ENCODE peak calls at places on chromosomes 12 and 14, in five cellular contexts. One of them, this sample, is unnamed.

GRCh38 chr14:53151523-53151866 is 1.6 kb downstream of the DDHD1 start:
- DNase-seq in esophagus muscularis mucosa: no peak
- DNase-seq in IMR-90: no peak
- DNase-seq in AG04449: no peak
- DNase-seq in fibroblast of mammary gland: no peak
- DNase-seq in this sample: peak; percentile 19

GRCh38 chr14:51614707-51615106 is 37.0 kb upstream of the FRMD6 start:
- DNase-seq in AG04449: no peak
- DNase-seq in esophagus muscularis mucosa: no peak
- DNase-seq in fibroblast of mammary gland: peak; percentile 71
- DNase-seq in IMR-90: peak; percentile 55
- DNase-seq in this sample: peak; percentile 54

GRCh38 chr12:124909831-124910560 is 4.5 kb downstream of the UBC start:
- DNase-seq in esophagus muscularis mucosa: no peak
- DNase-seq in fibroblast of mammary gland: peak; percentile 59
- DNase-seq in IMR-90: peak; percentile 48
- DNase-seq in AG04449: no peak
- DNase-seq in this sample: peak; percentile 41

GRCh38 chr12:18375131-18375530 is 113.8 kb downstream of the PIK3C2G start:
- DNase-seq in esophagus muscularis mucosa: no peak
- DNase-seq in fibroblast of mammary gland: no peak
- DNase-seq in IMR-90: peak; percentile 11
- DNase-seq in AG04449: no peak
- DNase-seq in this sample: no peak

GRCh38 chr12:30985814-30986452 is 59.4 kb downstream of the TSPAN11 start:
- DNase-seq in AG04449: no peak
- DNase-seq in esophagus muscularis mucosa: no peak
- DNase-seq in IMR-90: peak; percentile 40
- DNase-seq in fibroblast of mammary gland: peak; percentile 58
- DNase-seq in this sample: peak; percentile 61

GRCh38 chr14:103897075-103897947 is 30.9 kb upstream of the TDRD9 start:
- DNase-seq in IMR-90: no peak
- DNase-seq in fibroblast of mammary gland: no peak
- DNase-seq in esophagus muscularis mucosa: no peak
- DNase-seq in AG04449: no peak
- DNase-seq in this sample: no peak

GRCh38 chr14:36316131-36316530 is 4.3 kb downstream of the MBIP start:
- DNase-seq in esophagus muscularis mucosa: no peak
- DNase-seq in IMR-90: no peak
- DNase-seq in AG04449: no peak
- DNase-seq in fibroblast of mammary gland: no peak
- DNase-seq in this sample: no peak

GRCh38 chr12:106080111-106080732 is 58.5 kb downstream of the NUAK1 start:
- DNase-seq in AG04449: peak; percentile 77
- DNase-seq in IMR-90: peak; percentile 64
- DNase-seq in fibroblast of mammary gland: peak; percentile 43
- DNase-seq in esophagus muscularis mucosa: no peak
- DNase-seq in this sample: peak; percentile 75

GRCh38 chr14:96589577-96589976 is 87.4 kb downstream of the PAPOLA start:
- DNase-seq in fibroblast of mammary gland: no peak
- DNase-seq in IMR-90: no peak
- DNase-seq in AG04449: no peak
- DNase-seq in esophagus muscularis mucosa: no peak
- DNase-seq in this sample: no peak

GRCh38 chr14:68379510-68380303 is 413.2 kb downstream of the ZFP36L1 start:
- DNase-seq in IMR-90: no peak
- DNase-seq in fibroblast of mammary gland: no peak
- DNase-seq in esophagus muscularis mucosa: no peak
- DNase-seq in AG04449: no peak
- DNase-seq in this sample: no peak

GRCh38 chr14:60514378-60515243 is 5.7 kb downstream of the SIX6 start:
- DNase-seq in AG04449: no peak
- DNase-seq in esophagus muscularis mucosa: no peak
- DNase-seq in IMR-90: no peak
- DNase-seq in fibroblast of mammary gland: no peak
- DNase-seq in this sample: no peak

GRCh38 chr14:104364830-104365229 is 214.7 kb upstream of the C14orf180 start:
- DNase-seq in esophagus muscularis mucosa: no peak
- DNase-seq in IMR-90: no peak
- DNase-seq in fibroblast of mammary gland: no peak
- DNase-seq in AG04449: no peak
- DNase-seq in this sample: no peak

GRCh38 chr12:14416658-14417057 is 51.2 kb downstream of the ATF7IP start:
- DNase-seq in AG04449: peak; percentile 55
- DNase-seq in IMR-90: peak; percentile 93
- DNase-seq in fibroblast of mammary gland: peak; percentile 91
- DNase-seq in esophagus muscularis mucosa: no peak
- DNase-seq in this sample: peak; percentile 92

GRCh38 chr12:108612788-108613282 is 15.0 kb upstream of the TMEM119 start:
- DNase-seq in AG04449: no peak
- DNase-seq in fibroblast of mammary gland: no peak
- DNase-seq in esophagus muscularis mucosa: no peak
- DNase-seq in IMR-90: no peak
- DNase-seq in this sample: no peak

GRCh38 chr12:40946612-40947194 is 241.4 kb upstream of the PDZRN4 start:
- DNase-seq in AG04449: peak; percentile 1
- DNase-seq in esophagus muscularis mucosa: no peak
- DNase-seq in IMR-90: peak; percentile 42
- DNase-seq in fibroblast of mammary gland: peak; percentile 52
- DNase-seq in this sample: peak; percentile 55

GRCh38 chr12:108686753-108687152 is 44.6 kb downstream of the CORO1C start:
- DNase-seq in IMR-90: no peak
- DNase-seq in AG04449: no peak
- DNase-seq in fibroblast of mammary gland: no peak
- DNase-seq in esophagus muscularis mucosa: peak; percentile 91
- DNase-seq in this sample: no peak

GRCh38 chr12:110270125-110270962 is 10.7 kb upstream of the ATP2A2 start:
- DNase-seq in fibroblast of mammary gland: peak; percentile 81
- DNase-seq in IMR-90: peak; percentile 73
- DNase-seq in esophagus muscularis mucosa: no peak
- DNase-seq in AG04449: no peak
- DNase-seq in this sample: peak; percentile 51

GRCh38 chr12:20950248-20950647 is 139.7 kb downstream of the SLCO1B3 start:
- DNase-seq in fibroblast of mammary gland: peak; percentile 10
- DNase-seq in IMR-90: no peak
- DNase-seq in AG04449: no peak
- DNase-seq in esophagus muscularis mucosa: no peak
- DNase-seq in this sample: peak; percentile 44

GRCh38 chr12:6074979-6075585 is 49.4 kb downstream of the VWF start:
- DNase-seq in fibroblast of mammary gland: peak; percentile 41
- DNase-seq in AG04449: no peak
- DNase-seq in IMR-90: no peak
- DNase-seq in esophagus muscularis mucosa: no peak
- DNase-seq in this sample: no peak

GRCh38 chr12:12704593-12705230 is 8.7 kb upstream of the GPR19 start:
- DNase-seq in AG04449: peak; percentile 86
- DNase-seq in IMR-90: peak; percentile 95
- DNase-seq in esophagus muscularis mucosa: no peak
- DNase-seq in fibroblast of mammary gland: peak; percentile 95
- DNase-seq in this sample: peak; percentile 94

GRCh38 chr12:70637686-70638085 is 457 bp upstream of the PTPRB start:
- DNase-seq in AG04449: no peak
- DNase-seq in IMR-90: no peak
- DNase-seq in fibroblast of mammary gland: no peak
- DNase-seq in esophagus muscularis mucosa: no peak
- DNase-seq in this sample: no peak

GRCh38 chr12:7023096-7023495 is 4.8 kb upstream of the LPCAT3 start:
- DNase-seq in esophagus muscularis mucosa: no peak
- DNase-seq in fibroblast of mammary gland: no peak
- DNase-seq in IMR-90: no peak
- DNase-seq in AG04449: no peak
- DNase-seq in this sample: no peak

GRCh38 chr12:115450710-115451109 is 766.7 kb upstream of the TBX3 start:
- DNase-seq in fibroblast of mammary gland: no peak
- DNase-seq in AG04449: no peak
- DNase-seq in esophagus muscularis mucosa: no peak
- DNase-seq in IMR-90: no peak
- DNase-seq in this sample: no peak

GRCh38 chr12:54419088-54419887 is at the start of gene ITGA5:
- DNase-seq in AG04449: no peak
- DNase-seq in fibroblast of mammary gland: peak; percentile 77
- DNase-seq in esophagus muscularis mucosa: peak; percentile 96
- DNase-seq in IMR-90: peak; percentile 69
- DNase-seq in this sample: peak; percentile 71

GRCh38 chr12:108634225-108634795 is 616 bp upstream of the SELPLG start:
- DNase-seq in AG04449: no peak
- DNase-seq in esophagus muscularis mucosa: no peak
- DNase-seq in IMR-90: no peak
- DNase-seq in fibroblast of mammary gland: no peak
- DNase-seq in this sample: no peak

DNA sequence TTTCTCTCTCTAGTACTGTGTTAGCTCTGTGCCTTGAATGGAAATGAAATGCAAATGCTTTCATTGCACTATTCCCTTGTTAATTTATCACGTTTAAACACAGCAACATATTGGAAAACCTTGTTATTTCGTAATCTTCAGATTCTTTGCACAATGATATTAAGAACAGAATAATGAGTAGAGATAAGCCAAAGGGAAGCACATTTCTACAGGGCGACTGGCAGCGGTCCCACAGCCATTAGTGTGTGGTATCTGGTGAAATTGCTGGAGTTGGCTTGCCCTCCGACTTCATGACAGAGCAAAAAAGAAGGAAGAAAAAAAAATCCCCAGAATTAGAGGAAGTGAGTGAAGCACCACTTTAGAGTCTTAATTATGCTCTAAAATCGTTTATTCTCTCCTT is 166.2 kb upstream of the E2F7 start:
- DNase-seq in IMR-90: peak; percentile 55
- DNase-seq in AG04449: no peak
- DNase-seq in fibroblast of mammary gland: peak; percentile 83
- DNase-seq in esophagus muscularis mucosa: no peak
- DNase-seq in this sample: peak; percentile 76
- H3K4me3 ChIP-seq in IMR-90: no peak overlapping the region
- H3K4me3 ChIP-seq in AG04449: no peak overlapping the region
- H3K4me3 ChIP-seq in fibroblast of mammary gland: no peak overlapping the region
- H3K4me3 ChIP-seq in esophagus muscularis mucosa: no peak overlapping the region
- H3K4me3 ChIP-seq in this sample: no peak overlapping the region

GRCh38 chr14:77153802-77154201 is 12.2 kb upstream of the ZDHHC22 start:
- DNase-seq in fibroblast of mammary gland: no peak
- DNase-seq in esophagus muscularis mucosa: no peak
- DNase-seq in AG04449: no peak
- DNase-seq in IMR-90: no peak
- DNase-seq in this sample: no peak

GRCh38 chr14:77148510-77149231 is 7.1 kb upstream of the ZDHHC22 start:
- DNase-seq in AG04449: no peak
- DNase-seq in fibroblast of mammary gland: peak; percentile 15
- DNase-seq in esophagus muscularis mucosa: no peak
- DNase-seq in IMR-90: no peak
- DNase-seq in this sample: no peak

GRCh38 chr14:77151918-77152588 is 10.5 kb upstream of the ZDHHC22 start:
- DNase-seq in fibroblast of mammary gland: peak; percentile 23
- DNase-seq in IMR-90: peak; percentile 28
- DNase-seq in AG04449: no peak
- DNase-seq in esophagus muscularis mucosa: no peak
- DNase-seq in this sample: no peak

GRCh38 chr14:77154421-77154820 is 12.8 kb upstream of the ZDHHC22 start:
- DNase-seq in IMR-90: no peak
- DNase-seq in esophagus muscularis mucosa: no peak
- DNase-seq in AG04449: no peak
- DNase-seq in fibroblast of mammary gland: no peak
- DNase-seq in this sample: no peak

GRCh38 chr14:77151245-77151644 is 9.7 kb upstream of the ZDHHC22 start:
- DNase-seq in fibroblast of mammary gland: peak; percentile 8
- DNase-seq in esophagus muscularis mucosa: no peak
- DNase-seq in IMR-90: no peak
- DNase-seq in AG04449: no peak
- DNase-seq in this sample: no peak
- TF ChIP-seq CTCF in fibroblast of mammary gland: peak; percentile 62
- TF ChIP-seq CTCF in esophagus muscularis mucosa: peak; percentile 23
- TF ChIP-seq CTCF in IMR-90: peak; percentile 49
- TF ChIP-seq CTCF in AG04449: peak; percentile 48
- TF ChIP-seq CTCF in this sample: peak; percentile 66

GRCh38 chr12:122005252-122005651 is 16.4 kb upstream of the BCL7A start:
- DNase-seq in AG04449: no peak
- DNase-seq in fibroblast of mammary gland: no peak
- DNase-seq in esophagus muscularis mucosa: no peak
- DNase-seq in IMR-90: no peak
- DNase-seq in this sample: no peak

GRCh38 chr12:122006186-122006926 is 15.3 kb upstream of the BCL7A start:
- DNase-seq in AG04449: no peak
- DNase-seq in IMR-90: no peak
- DNase-seq in esophagus muscularis mucosa: no peak
- DNase-seq in fibroblast of mammary gland: no peak
- DNase-seq in this sample: no peak

GRCh38 chr12:122001379-122002209 is 20.1 kb upstream of the BCL7A start:
- DNase-seq in esophagus muscularis mucosa: no peak
- DNase-seq in IMR-90: no peak
- DNase-seq in AG04449: no peak
- DNase-seq in fibroblast of mammary gland: no peak
- DNase-seq in this sample: no peak

GRCh38 chr12:122004633-122005071 is 17.0 kb upstream of the BCL7A start:
- DNase-seq in fibroblast of mammary gland: peak; percentile 12
- DNase-seq in IMR-90: peak; percentile 28
- DNase-seq in AG04449: no peak
- DNase-seq in esophagus muscularis mucosa: no peak
- DNase-seq in this sample: no peak

DNA sequence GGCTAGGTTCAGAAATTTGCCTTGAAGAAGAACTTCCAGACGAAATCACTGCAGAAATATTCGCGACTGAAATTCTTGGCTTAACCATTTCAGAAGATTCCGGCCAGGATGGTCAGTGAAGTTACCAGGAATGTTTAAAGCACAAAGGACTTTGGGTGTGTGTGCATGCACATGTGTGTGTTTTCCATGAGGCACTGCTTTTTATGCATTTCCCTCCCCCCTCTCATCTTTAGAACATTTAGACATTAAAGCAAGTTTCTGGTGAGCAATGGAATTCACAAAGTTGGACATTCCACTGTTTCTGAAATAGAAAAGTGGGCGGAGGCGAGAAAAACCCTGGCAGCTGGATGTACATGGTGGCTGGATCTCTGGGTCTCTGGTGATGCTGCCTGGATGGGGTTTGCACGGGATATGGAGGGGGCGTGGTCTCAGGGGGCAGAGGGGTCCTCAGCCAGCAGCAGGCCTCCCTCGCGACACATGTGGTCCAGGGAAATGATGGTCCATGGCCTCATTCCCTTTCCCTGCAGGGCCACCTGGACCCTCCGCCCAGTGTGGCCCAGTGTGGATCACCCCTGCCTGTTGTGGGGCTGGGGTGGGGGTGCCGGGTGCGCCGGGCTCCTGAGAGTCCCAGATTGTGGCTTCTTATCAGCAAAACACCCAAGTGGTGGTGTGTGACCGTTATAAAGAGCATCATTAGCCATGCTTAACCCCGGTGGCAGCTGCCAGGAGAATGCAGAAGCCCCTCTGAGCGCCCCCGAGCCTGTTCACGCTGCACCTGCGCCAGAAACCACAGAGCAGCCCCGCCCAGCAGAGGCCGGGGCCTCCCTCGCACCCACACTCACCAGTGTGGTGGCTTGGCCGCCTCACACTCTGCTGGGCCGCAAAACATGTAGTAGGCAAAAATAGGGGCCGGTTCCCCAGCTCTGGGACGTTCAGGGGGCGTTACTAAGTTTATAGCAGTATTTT is 17.8 kb upstream of the BCL7A start:
- DNase-seq in AG04449: no peak
- DNase-seq in fibroblast of mammary gland: peak; percentile 42
- DNase-seq in esophagus muscularis mucosa: peak; percentile 81
- DNase-seq in IMR-90: no peak
- DNase-seq in this sample: no peak
- H3K4me3 ChIP-seq in AG04449: no peak overlapping the region
- H3K4me3 ChIP-seq in fibroblast of mammary gland: no peak overlapping the region
- H3K4me3 ChIP-seq in esophagus muscularis mucosa: no peak overlapping the region
- H3K4me3 ChIP-seq in IMR-90: no peak overlapping the region
- H3K4me3 ChIP-seq in this sample: no peak overlapping the region

GRCh38 chr14:78637903-78638302 is 467.7 kb downstream of the NRXN3 start:
- DNase-seq in IMR-90: no peak
- DNase-seq in fibroblast of mammary gland: no peak
- DNase-seq in AG04449: no peak
- DNase-seq in esophagus muscularis mucosa: no peak
- DNase-seq in this sample: no peak
- TF ChIP-seq CTCF in IMR-90: no peak
- TF ChIP-seq CTCF in fibroblast of mammary gland: no peak
- TF ChIP-seq CTCF in AG04449: no peak
- TF ChIP-seq CTCF in esophagus muscularis mucosa: no peak
- TF ChIP-seq CTCF in this sample: no peak

This sample was measured in astrocyte of the spinal cord.